ENCODE peak calls at places on chromosome 10, in five cellular contexts. One of them, this sample, is unnamed.
A peak's percentile ranks its signal among the peaks of the same experiment; 100 is the strongest.

GRCh38 chr10:60314306-60314940 is 75.3 kb downstream of the ANK3 start:
- DNase-seq in lung: no peak
- DNase-seq in tibial nerve: no peak
- DNase-seq in uterus: no peak
- DNase-seq in body of pancreas: no peak
- DNase-seq in this sample: no peak

GRCh38 chr10:11430421-11431275 is 180.8 kb downstream of the USP6NL start:
- DNase-seq in uterus: no peak
- DNase-seq in body of pancreas: no peak
- DNase-seq in tibial nerve: no peak
- DNase-seq in lung: no peak
- DNase-seq in this sample: no peak

GRCh38 chr10:17454181-17454800 is at the start of gene ST8SIA6:
- DNase-seq in body of pancreas: peak; percentile 68
- DNase-seq in uterus: no peak
- DNase-seq in lung: no peak
- DNase-seq in tibial nerve: no peak
- DNase-seq in this sample: no peak

GRCh38 chr10:89837173-89838001 is 136.0 kb downstream of the KIF20B start:
- DNase-seq in uterus: no peak
- DNase-seq in body of pancreas: peak; percentile 42
- DNase-seq in lung: peak; percentile 34
- DNase-seq in tibial nerve: peak; percentile 15
- DNase-seq in this sample: no peak

GRCh38 chr10:75002351-75002725 is 109.1 kb upstream of the SAMD8 start:
- DNase-seq in uterus: no peak
- DNase-seq in lung: no peak
- DNase-seq in tibial nerve: no peak
- DNase-seq in body of pancreas: no peak
- DNase-seq in this sample: no peak

GRCh38 chr10:102322914-102323313 is 72.6 kb upstream of the NFKB2 start:
- DNase-seq in tibial nerve: no peak
- DNase-seq in lung: no peak
- DNase-seq in body of pancreas: no peak
- DNase-seq in uterus: no peak
- DNase-seq in this sample: no peak

GRCh38 chr10:73827346-73828089 is 16.1 kb upstream of the NDST2 start:
- DNase-seq in lung: no peak
- DNase-seq in tibial nerve: no peak
- DNase-seq in uterus: no peak
- DNase-seq in body of pancreas: no peak
- DNase-seq in this sample: no peak

GRCh38 chr10:37700886-37701780 is 156.3 kb downstream of the ZNF248 start:
- DNase-seq in uterus: no peak
- DNase-seq in body of pancreas: no peak
- DNase-seq in tibial nerve: no peak
- DNase-seq in lung: no peak
- DNase-seq in this sample: no peak

GRCh38 chr10:109969907-109970306 is 37.9 kb upstream of the ADD3 start:
- DNase-seq in uterus: no peak
- DNase-seq in lung: no peak
- DNase-seq in body of pancreas: no peak
- DNase-seq in tibial nerve: no peak
- DNase-seq in this sample: no peak

GRCh38 chr10:12540341-12540781 is 191.0 kb downstream of the CAMK1D start:
- DNase-seq in uterus: no peak
- DNase-seq in lung: no peak
- DNase-seq in body of pancreas: no peak
- DNase-seq in tibial nerve: no peak
- DNase-seq in this sample: no peak

GRCh38 chr10:62795750-62796149 is 8.8 kb upstream of the ADO start:
- DNase-seq in lung: no peak
- DNase-seq in tibial nerve: no peak
- DNase-seq in body of pancreas: no peak
- DNase-seq in uterus: no peak
- DNase-seq in this sample: no peak

GRCh38 chr10:83817797-83818196 is 321.5 kb upstream of the GHITM start:
- DNase-seq in tibial nerve: no peak
- DNase-seq in body of pancreas: no peak
- DNase-seq in uterus: no peak
- DNase-seq in lung: no peak
- DNase-seq in this sample: no peak

GRCh38 chr10:104582604-104582951 is 58.5 kb upstream of the SORCS3 start:
- DNase-seq in lung: no peak
- DNase-seq in body of pancreas: no peak
- DNase-seq in tibial nerve: no peak
- DNase-seq in uterus: no peak
- DNase-seq in this sample: no peak

DNA sequence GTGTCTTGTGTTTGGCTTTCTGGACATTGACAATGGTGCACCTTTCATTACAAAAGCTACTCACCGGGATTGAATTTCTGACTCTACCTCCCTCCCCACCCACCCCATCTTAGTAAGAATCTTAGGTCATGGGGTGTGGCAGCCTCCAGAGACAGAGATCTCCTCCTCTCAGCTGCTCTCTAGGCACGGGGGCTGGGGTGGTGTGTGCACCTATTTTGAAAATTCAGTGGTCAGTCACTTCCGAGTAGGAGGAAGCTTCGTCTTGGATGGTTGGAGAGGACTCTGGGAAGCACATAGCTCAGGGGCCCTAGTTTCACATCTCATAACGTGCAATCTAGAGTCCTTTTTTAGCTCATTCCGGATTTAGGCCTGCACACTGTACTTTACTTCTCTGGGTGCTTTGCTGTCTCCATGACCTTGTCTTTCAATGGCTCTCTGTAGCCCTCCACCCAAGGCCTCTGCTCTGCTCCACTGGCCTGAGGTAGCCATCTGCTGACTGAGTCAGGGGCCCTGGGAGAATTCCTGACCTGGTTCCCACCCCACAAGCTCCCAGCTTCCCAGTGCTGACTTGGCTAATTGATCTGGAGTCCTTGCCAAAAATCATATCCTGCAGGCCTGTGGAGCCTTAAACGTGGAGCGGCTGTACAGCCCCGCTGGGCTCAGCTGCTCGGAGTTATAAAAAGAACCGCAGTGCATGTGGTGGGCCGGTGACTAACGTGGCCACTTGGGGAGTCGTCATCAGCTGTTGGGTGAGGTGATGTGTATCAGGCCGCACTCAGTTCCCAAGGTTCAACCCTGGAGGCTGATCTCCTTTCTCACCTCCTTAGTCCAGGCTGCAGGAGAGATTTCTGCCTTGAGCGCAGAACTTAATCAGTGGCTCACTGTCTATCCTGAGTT is 19.3 kb upstream of the ADAMTS14 start:
- DNase-seq in body of pancreas: peak; percentile 27
- DNase-seq in uterus: no peak
- DNase-seq in lung: no peak
- DNase-seq in tibial nerve: no peak
- DNase-seq in this sample: no peak
- TF ChIP-seq CTCF in body of pancreas: no peak
- TF ChIP-seq CTCF in uterus: no peak
- TF ChIP-seq CTCF in lung: no peak
- TF ChIP-seq CTCF in tibial nerve: no peak
- TF ChIP-seq CTCF in this sample: no peak

GRCh38 chr10:100570518-100570865 is 34.7 kb downstream of the HIF1AN start:
- DNase-seq in body of pancreas: no peak
- DNase-seq in uterus: no peak
- DNase-seq in lung: no peak
- DNase-seq in tibial nerve: no peak
- DNase-seq in this sample: no peak
- H3K4me3 ChIP-seq in body of pancreas: no peak overlapping the region
- H3K4me3 ChIP-seq in uterus: no peak overlapping the region
- H3K4me3 ChIP-seq in lung: no peak overlapping the region
- H3K4me3 ChIP-seq in tibial nerve: no peak overlapping the region
- H3K4me3 ChIP-seq in this sample: no peak overlapping the region

DNA sequence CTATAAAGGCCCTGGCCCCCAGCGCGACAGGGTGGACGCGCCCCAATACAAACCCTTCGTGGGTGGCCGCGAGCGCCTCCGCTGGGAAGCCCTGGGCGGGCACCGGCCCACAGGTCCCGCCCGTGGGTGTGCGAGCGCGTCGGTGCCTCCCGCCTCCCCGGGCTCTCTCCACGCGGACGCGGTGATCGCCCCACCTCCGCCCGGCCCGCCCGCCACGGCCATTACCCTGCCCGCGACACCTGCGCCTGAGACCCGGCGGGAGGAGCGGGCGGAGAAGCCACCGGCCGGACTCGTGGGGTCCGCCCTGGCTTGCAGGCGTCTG is 81.2 kb downstream of the PAX2 start:
- DNase-seq in body of pancreas: no peak
- DNase-seq in uterus: no peak
- DNase-seq in tibial nerve: no peak
- DNase-seq in lung: no peak
- DNase-seq in this sample: no peak
- H3K27me3 ChIP-seq in body of pancreas: peaks cover 3% of the 10 kb centered on the region
- H3K27me3 ChIP-seq in uterus: peaks cover 55% of the 10 kb centered on the region
- H3K27me3 ChIP-seq in tibial nerve: peaks cover 98% of the 10 kb centered on the region
- H3K27me3 ChIP-seq in lung: peaks cover 17% of the 10 kb centered on the region
- H3K27me3 ChIP-seq in this sample: peaks cover 32% of the 10 kb centered on the region

GRCh38 chr10:86348321-86349210 is 18.0 kb downstream of the GRID1 start:
- DNase-seq in body of pancreas: no peak
- DNase-seq in uterus: no peak
- DNase-seq in tibial nerve: no peak
- DNase-seq in lung: no peak
- DNase-seq in this sample: no peak
- TF ChIP-seq CTCF in body of pancreas: no peak
- TF ChIP-seq CTCF in uterus: no peak
- TF ChIP-seq CTCF in tibial nerve: no peak
- TF ChIP-seq CTCF in lung: no peak
- TF ChIP-seq CTCF in this sample: no peak

This sample was measured in thoracic aorta.